ENCODE peak calls at places on chromosome X, in eight cellular contexts. P, I, S, J, C, N, X and V are unnamed samples.

GRCh38 chrX:134753185-134754008 is 95.1 kb upstream of the PLAC1 start:
- DNase-seq in I (no peak), J (peak; percentile 16), P (no peak), X (no peak), N (no peak), C (no peak), S (peak; percentile 9), V (no peak)

GRCh38 chrX:145533534-145533933 is 284.1 kb upstream of the SLITRK2 start:
- DNase-seq in C (no peak), P (no peak), J (no peak), S (no peak), I (no peak), N (no peak), X (no peak), V (no peak)

GRCh38 chrX:109352121-109352556 is 129.7 kb downstream of the GUCY2F start:
- DNase-seq in C (no peak), X (no peak), I (no peak), J (peak; percentile 15), S (no peak), P (no peak), N (no peak), V (peak; percentile 24)

GRCh38 chrX:82676386-82676785 is 831.7 kb upstream of the POU3F4 start:
- DNase-seq in C (no peak), I (no peak), J (no peak), N (no peak), X (no peak), S (no peak), P (no peak), V (no peak)

GRCh38 chrX:55801811-55802210 is 84.3 kb downstream of the RRAGB start:
- DNase-seq in I (no peak), J (no peak), S (no peak), P (no peak), C (no peak), N (no peak), X (no peak), V (no peak)

GRCh38 chrX:66023726-66024467 is 16.0 kb downstream of the VSIG4 start:
- DNase-seq in P (no peak), S (no peak), C (no peak), J (no peak), X (no peak), I (no peak), N (no peak), V (no peak)

GRCh38 chrX:44344194-44344593 is 722 bp upstream of the EFHC2 start:
- DNase-seq in S (no peak), J (no peak), X (peak; percentile 77), I (peak; percentile 14), P (peak; percentile 44), N (no peak), C (no peak), V (peak; percentile 12)

GRCh38 chrX:131288738-131289511 is at the start of gene IGSF1:
- DNase-seq in S (no peak), C (peak; percentile 60), I (no peak), N (no peak), P (no peak), X (no peak), J (peak; percentile 4), V (peak; percentile 53)

GRCh38 chrX:52608961-52609360 is 45.7 kb downstream of the SSX7 start:
- DNase-seq in I (no peak), J (no peak), C (no peak), P (no peak), N (no peak), X (no peak), S (no peak), V (no peak)

GRCh38 chrX:70087857-70088256 is 25.6 kb downstream of the OTUD6A start:
- DNase-seq in I (no peak), S (no peak), X (no peak), J (peak; percentile 9), P (no peak), N (no peak), C (no peak), V (no peak)

GRCh38 chrX:148540114-148540513 is 39.7 kb downstream of the AFF2 start:
- DNase-seq in I (no peak), S (no peak), N (no peak), X (no peak), C (no peak), P (no peak), J (no peak), V (no peak)

GRCh38 chrX:71103110-71103983 is 3.2 kb downstream of the CXorf65 start:
- DNase-seq in I (no peak), X (peak; percentile 72), P (peak; percentile 27), J (no peak), N (peak; percentile 49), S (peak; percentile 75), C (no peak), V (peak; percentile 14)

GRCh38 chrX:41259516-41259915 is 74.4 kb upstream of the DDX3X start:
- DNase-seq in S (no peak), N (no peak), J (no peak), C (no peak), I (no peak), P (no peak), X (no peak), V (peak; percentile 71)

GRCh38 chrX:72465882-72466281 is 106.8 kb downstream of the HDAC8 start:
- DNase-seq in J (no peak), P (no peak), N (no peak), I (no peak), C (no peak), X (no peak), S (no peak), V (no peak)

GRCh38 chrX:115018944-115019343 is 1.5 kb upstream of the IL13RA2 start:
- DNase-seq in P (no peak), C (no peak), J (no peak), S (no peak), X (no peak), I (no peak), N (no peak), V (no peak)

GRCh38 chrX:20515841-20516461 is 249.2 kb upstream of the RPS6KA3 start:
- DNase-seq in S (no peak), X (peak; percentile 43), N (no peak), C (no peak), I (no peak), P (no peak), J (peak; percentile 77), V (no peak)

GRCh38 chrX:7132335-7133035 is 15.0 kb upstream of the STS start:
- DNase-seq in X (peak; percentile 35), N (peak; percentile 93), J (peak; percentile 86), C (no peak), S (peak; percentile 88), P (peak; percentile 4), I (peak; percentile 11), V (peak; percentile 87)

GRCh38 chrX:2502668-2503519 is 2.1 kb upstream of the DHRSX start:
- DNase-seq in X (no peak), P (no peak), J (peak; percentile 11), C (no peak), I (no peak), S (peak; percentile 67), N (peak; percentile 34), V (no peak)

GRCh38 chrX:105297041-105297440 is 76.5 kb upstream of the TEX13A start:
- DNase-seq in S (no peak), I (no peak), N (no peak), C (no peak), P (no peak), J (no peak), X (no peak), V (no peak)